ENCODE peak calls at places on chromosome 7, in eight cellular contexts. A is activated naive CD4-positive, alpha-beta T cell treated with anti-CD3 and anti-CD28 coated beads, Interleukin-2, amount 10 ng/mL, durations not matched to agents 7 days and 5 days; D is B cell; B is GOT3; Y is naive thymus-derived CD8-positive, alpha-beta T cell; F is NCI-H1105 treated with DMSO at 0.1 percent for 48 hours; T is hippocampal formation; Z is stimulated activated CD4-positive, alpha-beta T cell treated with anti-CD3 and anti-CD28 coated beads, TNF-alpha, amount 100 ng/mL, for 48 hours. M is an unnamed sample.

GRCh38 chr7:156932006-156932405 is 17.5 kb upstream of the NOM1 start:
- DNase-seq in A (no peak), Z (no peak), Y (no peak), F (no peak), T (no peak), D (no peak), B (no peak), M (no peak)

GRCh38 chr7:118239014-118239413 is 14.5 kb downstream of the ANKRD7 start:
- DNase-seq in Z (no peak), F (no peak), T (no peak), Y (no peak), B (no peak), A (no peak), D (no peak), M (no peak)

GRCh38 chr7:25858562-25859411 is 293.2 kb upstream of the NFE2L3 start:
- DNase-seq in A (no peak), D (peak), Z (no peak), T (no peak), B (no peak), F (no peak), Y (no peak), M (no peak)

GRCh38 chr7:127786184-127786583 is 134.2 kb downstream of the SND1 start:
- DNase-seq in T (no peak), Y (no peak), Z (no peak), F (no peak), B (no peak), A (no peak), D (no peak), M (no peak)

GRCh38 chr7:3968234-3968633 is 667.2 kb downstream of the SDK1 start:
- DNase-seq in Y (no peak), Z (no peak), T (no peak), F (no peak), A (no peak), B (no peak), D (no peak), M (no peak)

GRCh38 chr7:732094-732541 is 5.0 kb upstream of the PRKAR1B start:
- DNase-seq in A (peak), T (no peak), B (no peak), D (peak), Z (no peak), Y (no peak), F (no peak), M (peak)

GRCh38 chr7:482521-483083 is 37.0 kb downstream of the PDGFA start:
- DNase-seq in A (no peak), D (no peak), Y (no peak), B (no peak), Z (no peak), F (no peak), T (no peak), M (no peak)

GRCh38 chr7:21767300-21767900 is 178.3 kb downstream of the CDCA7L start:
- DNase-seq in B (no peak), T (no peak), D (no peak), F (peak), Y (peak), Z (peak), A (peak), M (no peak)

GRCh38 chr7:150751702-150752101 is 14.5 kb downstream of the GIMAP5 start:
- DNase-seq in D (no peak), Z (no peak), T (no peak), B (no peak), A (no peak), Y (no peak), F (no peak), M (no peak)

GRCh38 chr7:156566812-156567549 is 73.6 kb upstream of the RNF32 start:
- DNase-seq in B (no peak), D (no peak), F (no peak), T (no peak), A (no peak), Y (no peak), Z (no peak), M (peak)

GRCh38 chr7:46486264-46487206 is 565.5 kb upstream of the IGFBP3 start:
- DNase-seq in F (no peak), Z (no peak), Y (no peak), A (no peak), T (no peak), B (no peak), D (no peak), M (peak)

GRCh38 chr7:155974186-155974897 is 162.1 kb upstream of the SHH start:
- DNase-seq in T (no peak), B (no peak), Z (no peak), Y (no peak), F (no peak), A (no peak), D (no peak), M (peak)